ENCODE peak calls at places on chromosome 2, in six cellular contexts. S is OCI-LY7, D is upper lobe of left lung, L is fibroblast of lung, A is H1, G is ovary. N is an unnamed sample.

GRCh38 chr2:19140463-19141208 is 217.8 kb downstream of the OSR1 start:
- DNase-seq in S (no peak), D (peak), L (peak), A (peak), G (no peak), N (no peak)

GRCh38 chr2:56705713-56706112 is 521.9 kb downstream of the CCDC85A start:
- DNase-seq in S (no peak), D (no peak), L (no peak), A (no peak), G (no peak), N (no peak)

GRCh38 chr2:191864623-191865521 is 18.0 kb upstream of the CAVIN2 start:
- DNase-seq in S (no peak), D (no peak), L (peak), A (no peak), G (no peak), N (no peak)

GRCh38 chr2:173037245-173038106 is 38.2 kb upstream of the MAP3K20 start:
- DNase-seq in S (no peak), D (peak), L (peak), A (no peak), G (no peak), N (no peak)

GRCh38 chr2:100260712-100261620 is 61.3 kb downstream of the LONRF2 start:
- DNase-seq in S (peak), D (peak), L (peak), A (no peak), G (peak), N (peak)

GRCh38 chr2:77834360-77835002 is 312.3 kb upstream of the LRRTM4 start:
- DNase-seq in S (peak), D (no peak), L (no peak), A (no peak), G (no peak), N (no peak)

GRCh38 chr2:74327627-74328026 is 15.6 kb downstream of the SLC4A5 start:
- DNase-seq in S (no peak), D (no peak), L (no peak), A (no peak), G (no peak), N (no peak)

GRCh38 chr2:138373993-138374408 is 127.6 kb upstream of the SPOPL start:
- DNase-seq in S (peak), D (no peak), L (peak), A (no peak), G (no peak), N (no peak)

GRCh38 chr2:138071720-138072719 is 107.7 kb downstream of the HNMT start:
- DNase-seq in S (no peak), D (no peak), L (peak), A (no peak), G (no peak), N (no peak)

GRCh38 chr2:55772309-55772980 is 78.8 kb upstream of the PNPT1 start:
- DNase-seq in S (no peak), D (peak), L (no peak), A (no peak), G (no peak), N (no peak)

GRCh38 chr2:234861841-234862735 is 89.7 kb upstream of the SH3BP4 start:
- DNase-seq in S (no peak), D (no peak), L (no peak), A (no peak), G (no peak), N (no peak)

GRCh38 chr2:235889302-235889630 is 278.9 kb downstream of the GBX2 start:
- DNase-seq in S (no peak), D (no peak), L (no peak), A (no peak), G (no peak), N (no peak)

GRCh38 chr2:183035298-183035953 is 2.8 kb downstream of the NCKAP1 start:
- DNase-seq in S (no peak), D (no peak), L (peak), A (no peak), G (no peak), N (no peak)

GRCh38 chr2:3184167-3184566 is 193.5 kb downstream of the EIPR1 start:
- DNase-seq in S (no peak), D (no peak), L (no peak), A (no peak), G (no peak), N (no peak)

GRCh38 chr2:128776461-128776971 is 457.8 kb upstream of the HS6ST1 start:
- DNase-seq in S (no peak), D (peak), L (no peak), A (no peak), G (no peak), N (no peak)

GRCh38 chr2:128625966-128626757 is 307.5 kb upstream of the HS6ST1 start:
- DNase-seq in S (no peak), D (no peak), L (no peak), A (no peak), G (no peak), N (no peak)

GRCh38 chr2:120920438-120920814 is 184.8 kb downstream of the GLI2 start:
- DNase-seq in S (no peak), D (no peak), L (no peak), A (no peak), G (no peak), N (no peak)

GRCh38 chr2:210626849-210627248 is 70.5 kb downstream of the CPS1 start:
- DNase-seq in S (no peak), D (no peak), L (peak), A (no peak), G (no peak), N (no peak)

GRCh38 chr2:3094999-3095958 is 282.3 kb downstream of the EIPR1 start:
- DNase-seq in S (no peak), D (no peak), L (no peak), A (no peak), G (no peak), N (no peak)

GRCh38 chr2:171930385-171930784 is 8.1 kb downstream of the HAT1 start:
- DNase-seq in S (no peak), D (no peak), L (no peak), A (no peak), G (no peak), N (no peak)

GRCh38 chr2:201880620-201881381 is 74.5 kb downstream of the CDK15 start:
- DNase-seq in S (no peak), D (no peak), L (peak), A (no peak), G (no peak), N (no peak)

GRCh38 chr2:97857553-97857952 is 138.2 kb downstream of the TMEM131 start:
- DNase-seq in S (no peak), D (no peak), L (no peak), A (no peak), G (no peak), N (no peak)

GRCh38 chr2:111194835-111195621 is 74.3 kb downstream of the BCL2L11 start:
- DNase-seq in S (no peak), D (no peak), L (no peak), A (no peak), G (no peak), N (no peak)

GRCh38 chr2:10036095-10036879 is 7.1 kb upstream of the KLF11 start:
- DNase-seq in S (peak), D (peak), L (peak), A (no peak), G (peak), N (peak)
- H3K27ac ChIP-seq in S (no peak), D (peak), L (no peak), A (no peak), G (no peak), N (peak)

GRCh38 chr2:23545391-23545790 is 160.4 kb downstream of the KLHL29 start:
- DNase-seq in S (no peak), D (no peak), L (no peak), A (no peak), G (no peak), N (no peak)
- TF ChIP-seq CTCF in S (no peak), D (no peak), L (no peak), A (no peak), G (no peak), N (no peak)

GRCh38 chr2:70133127-70133452 is 45.8 kb downstream of the PCBP1 start:
- DNase-seq in S (no peak), D (no peak), L (no peak), A (no peak), G (no peak), N (no peak)
- H3K4me3 ChIP-seq in S (peak), D (peak), L (peak), A (no peak), G (no peak), N (peak)

GRCh38 chr2:238863749-238864206 is 15.9 kb downstream of the TWIST2 start:
- DNase-seq in S (no peak), D (no peak), L (no peak), A (no peak), G (no peak), N (no peak)

GRCh38 chr2:238865015-238865719 is 17.3 kb downstream of the TWIST2 start:
- DNase-seq in S (no peak), D (peak), L (no peak), A (no peak), G (no peak), N (no peak)

GRCh38 chr2:238865744-238866355 is 18.0 kb downstream of the TWIST2 start:
- DNase-seq in S (no peak), D (peak), L (no peak), A (no peak), G (no peak), N (peak)

GRCh38 chr2:238863231-238863630 is 15.3 kb downstream of the TWIST2 start:
- DNase-seq in S (no peak), D (peak), L (no peak), A (no peak), G (no peak), N (no peak)

GRCh38 chr2:238864207-238865014 is 16.5 kb downstream of the TWIST2 start:
- DNase-seq in S (no peak), D (peak), L (peak), A (peak), G (peak), N (no peak)
- H3K27ac ChIP-seq in S (no peak), D (peak), L (peak), A (no peak), G (peak), N (no peak)